ENCODE peak calls at places on chromosomes 12 and 14, in six cellular contexts. One of them, this sample, is unnamed.

GRCh38 chr12:52499836-52500560 is 6.9 kb upstream of the KRT6A start:
- DNase-seq in left lung: no peak
- DNase-seq in SJSA1: no peak
- DNase-seq in endothelial cell of umbilical vein: no peak
- DNase-seq in psoas muscle: no peak
- DNase-seq in hepatocyte: no peak
- DNase-seq in this sample: no peak

GRCh38 chr14:49970474-49971147 is 77.7 kb downstream of the ARF6 start:
- DNase-seq in left lung: no peak
- DNase-seq in SJSA1: no peak
- DNase-seq in endothelial cell of umbilical vein: peak
- DNase-seq in psoas muscle: no peak
- DNase-seq in hepatocyte: peak
- DNase-seq in this sample: no peak

GRCh38 chr12:1197264-1198018 is 206.4 kb downstream of the ERC1 start:
- DNase-seq in left lung: no peak
- DNase-seq in SJSA1: no peak
- DNase-seq in endothelial cell of umbilical vein: no peak
- DNase-seq in psoas muscle: no peak
- DNase-seq in hepatocyte: no peak
- DNase-seq in this sample: no peak

GRCh38 chr12:30304528-30304927 is 391.1 kb downstream of the IPO8 start:
- DNase-seq in left lung: no peak
- DNase-seq in SJSA1: no peak
- DNase-seq in endothelial cell of umbilical vein: no peak
- DNase-seq in psoas muscle: no peak
- DNase-seq in hepatocyte: no peak
- DNase-seq in this sample: no peak

GRCh38 chr14:31449971-31450610 is 7.2 kb downstream of the DTD2 start:
- DNase-seq in left lung: no peak
- DNase-seq in SJSA1: peak
- DNase-seq in endothelial cell of umbilical vein: peak
- DNase-seq in psoas muscle: no peak
- DNase-seq in hepatocyte: peak
- DNase-seq in this sample: no peak

GRCh38 chr14:73788871-73789590 is 62.6 kb upstream of the PTGR2 start:
- DNase-seq in left lung: no peak
- DNase-seq in SJSA1: no peak
- DNase-seq in endothelial cell of umbilical vein: peak
- DNase-seq in psoas muscle: no peak
- DNase-seq in hepatocyte: no peak
- DNase-seq in this sample: peak

GRCh38 chr12:6644257-6644596 is 3.0 kb downstream of the ACRBP start:
- DNase-seq in left lung: no peak
- DNase-seq in SJSA1: no peak
- DNase-seq in endothelial cell of umbilical vein: no peak
- DNase-seq in psoas muscle: no peak
- DNase-seq in hepatocyte: no peak
- DNase-seq in this sample: no peak

GRCh38 chr12:117699118-117699517 is 269.7 kb downstream of the KSR2 start:
- DNase-seq in left lung: no peak
- DNase-seq in SJSA1: no peak
- DNase-seq in endothelial cell of umbilical vein: no peak
- DNase-seq in psoas muscle: no peak
- DNase-seq in hepatocyte: no peak
- DNase-seq in this sample: no peak

GRCh38 chr12:59023861-59024424 is 103.6 kb upstream of the LRIG3 start:
- DNase-seq in left lung: no peak
- DNase-seq in SJSA1: no peak
- DNase-seq in endothelial cell of umbilical vein: no peak
- DNase-seq in psoas muscle: no peak
- DNase-seq in hepatocyte: no peak
- DNase-seq in this sample: no peak

GRCh38 chr12:25054783-25055144 is 105.9 kb upstream of the BCAT1 start:
- DNase-seq in left lung: no peak
- DNase-seq in SJSA1: no peak
- DNase-seq in endothelial cell of umbilical vein: no peak
- DNase-seq in psoas muscle: no peak
- DNase-seq in hepatocyte: no peak
- DNase-seq in this sample: no peak

GRCh38 chr14:69042309-69043006 is 63.4 kb upstream of the ACTN1 start:
- DNase-seq in left lung: no peak
- DNase-seq in SJSA1: no peak
- DNase-seq in endothelial cell of umbilical vein: no peak
- DNase-seq in psoas muscle: no peak
- DNase-seq in hepatocyte: no peak
- DNase-seq in this sample: no peak

GRCh38 chr14:36661506-36662257 is at the start of gene PAX9:
- DNase-seq in left lung: peak
- DNase-seq in SJSA1: peak
- DNase-seq in endothelial cell of umbilical vein: peak
- DNase-seq in psoas muscle: peak
- DNase-seq in hepatocyte: peak
- DNase-seq in this sample: no peak

GRCh38 chr12:100827901-100828520 is 33.4 kb downstream of the ANO4 start:
- DNase-seq in left lung: no peak
- DNase-seq in SJSA1: peak
- DNase-seq in endothelial cell of umbilical vein: peak
- DNase-seq in psoas muscle: no peak
- DNase-seq in hepatocyte: peak
- DNase-seq in this sample: peak

GRCh38 chr14:103126873-103127304 is 3.6 kb downstream of the TNFAIP2 start:
- DNase-seq in left lung: peak
- DNase-seq in SJSA1: no peak
- DNase-seq in endothelial cell of umbilical vein: peak
- DNase-seq in psoas muscle: peak
- DNase-seq in hepatocyte: peak
- DNase-seq in this sample: no peak

GRCh38 chr12:54486173-54486867 is 11.2 kb upstream of the NCKAP1L start:
- DNase-seq in left lung: no peak
- DNase-seq in SJSA1: no peak
- DNase-seq in endothelial cell of umbilical vein: no peak
- DNase-seq in psoas muscle: no peak
- DNase-seq in hepatocyte: no peak
- DNase-seq in this sample: no peak

GRCh38 chr14:87810711-87811110 is 182.3 kb downstream of the GALC start:
- DNase-seq in left lung: no peak
- DNase-seq in SJSA1: no peak
- DNase-seq in endothelial cell of umbilical vein: no peak
- DNase-seq in psoas muscle: no peak
- DNase-seq in hepatocyte: no peak
- DNase-seq in this sample: no peak

GRCh38 chr12:14216405-14217294 is 148.8 kb upstream of the ATF7IP start:
- DNase-seq in left lung: no peak
- DNase-seq in SJSA1: peak
- DNase-seq in endothelial cell of umbilical vein: peak
- DNase-seq in psoas muscle: no peak
- DNase-seq in hepatocyte: no peak
- DNase-seq in this sample: no peak

GRCh38 chr12:52233462-52234141 is 559 bp downstream of the KRT7 start:
- DNase-seq in left lung: no peak
- DNase-seq in SJSA1: no peak
- DNase-seq in endothelial cell of umbilical vein: no peak
- DNase-seq in psoas muscle: no peak
- DNase-seq in hepatocyte: no peak
- DNase-seq in this sample: no peak

GRCh38 chr12:52234226-52234810 is 1.3 kb downstream of the KRT7 start:
- DNase-seq in left lung: no peak
- DNase-seq in SJSA1: no peak
- DNase-seq in endothelial cell of umbilical vein: no peak
- DNase-seq in psoas muscle: no peak
- DNase-seq in hepatocyte: no peak
- DNase-seq in this sample: no peak

GRCh38 chr12:85000766-85001165 is 35.3 kb downstream of the TSPAN19 start:
- DNase-seq in left lung: no peak
- DNase-seq in SJSA1: no peak
- DNase-seq in endothelial cell of umbilical vein: no peak
- DNase-seq in psoas muscle: no peak
- DNase-seq in hepatocyte: no peak
- DNase-seq in this sample: no peak

GRCh38 chr12:131619106-131619642 is 91.7 kb upstream of the SFSWAP start:
- DNase-seq in left lung: no peak
- DNase-seq in SJSA1: no peak
- DNase-seq in endothelial cell of umbilical vein: no peak
- DNase-seq in psoas muscle: no peak
- DNase-seq in hepatocyte: no peak
- DNase-seq in this sample: no peak

GRCh38 chr12:45726594-45727300 is 2.8 kb upstream of the ARID2 start:
- DNase-seq in left lung: peak
- DNase-seq in SJSA1: no peak
- DNase-seq in endothelial cell of umbilical vein: no peak
- DNase-seq in psoas muscle: peak
- DNase-seq in hepatocyte: peak
- DNase-seq in this sample: no peak

GRCh38 chr12:85405781-85406522 is 125.9 kb downstream of the ALX1 start:
- DNase-seq in left lung: no peak
- DNase-seq in SJSA1: no peak
- DNase-seq in endothelial cell of umbilical vein: no peak
- DNase-seq in psoas muscle: no peak
- DNase-seq in hepatocyte: no peak
- DNase-seq in this sample: peak

GRCh38 chr12:7017870-7018349 is 366 bp downstream of the LPCAT3 start:
- DNase-seq in left lung: no peak
- DNase-seq in SJSA1: no peak
- DNase-seq in endothelial cell of umbilical vein: no peak
- DNase-seq in psoas muscle: peak
- DNase-seq in hepatocyte: no peak
- DNase-seq in this sample: peak

GRCh38 chr12:21773799-21774198 is 707 bp downstream of the KCNJ8 start:
- DNase-seq in left lung: no peak
- DNase-seq in SJSA1: no peak
- DNase-seq in endothelial cell of umbilical vein: no peak
- DNase-seq in psoas muscle: no peak
- DNase-seq in hepatocyte: no peak
- DNase-seq in this sample: no peak

GRCh38 chr12:128267651-128268347 is 829 bp downstream of the TMEM132C start:
- DNase-seq in left lung: peak
- DNase-seq in SJSA1: no peak
- DNase-seq in endothelial cell of umbilical vein: no peak
- DNase-seq in psoas muscle: no peak
- DNase-seq in hepatocyte: peak
- DNase-seq in this sample: no peak

GRCh38 chr12:1069846-1070245 is 78.8 kb downstream of the ERC1 start:
- DNase-seq in left lung: no peak
- DNase-seq in SJSA1: no peak
- DNase-seq in endothelial cell of umbilical vein: peak
- DNase-seq in psoas muscle: no peak
- DNase-seq in hepatocyte: no peak
- DNase-seq in this sample: no peak

GRCh38 chr14:61751475-61751989 is 10.7 kb upstream of the SNAPC1 start:
- DNase-seq in left lung: no peak
- DNase-seq in SJSA1: no peak
- DNase-seq in endothelial cell of umbilical vein: no peak
- DNase-seq in psoas muscle: no peak
- DNase-seq in hepatocyte: no peak
- DNase-seq in this sample: no peak

GRCh38 chr14:61749867-61750266 is 12.4 kb upstream of the SNAPC1 start:
- DNase-seq in left lung: no peak
- DNase-seq in SJSA1: no peak
- DNase-seq in endothelial cell of umbilical vein: peak
- DNase-seq in psoas muscle: no peak
- DNase-seq in hepatocyte: peak
- DNase-seq in this sample: no peak

GRCh38 chr14:61747342-61747741 is 14.9 kb upstream of the SNAPC1 start:
- DNase-seq in left lung: no peak
- DNase-seq in SJSA1: no peak
- DNase-seq in endothelial cell of umbilical vein: no peak
- DNase-seq in psoas muscle: no peak
- DNase-seq in hepatocyte: no peak
- DNase-seq in this sample: no peak

GRCh38 chr14:61750708-61751474 is 11.3 kb upstream of the SNAPC1 start:
- DNase-seq in left lung: peak
- DNase-seq in SJSA1: no peak
- DNase-seq in endothelial cell of umbilical vein: peak
- DNase-seq in psoas muscle: peak
- DNase-seq in hepatocyte: peak
- DNase-seq in this sample: no peak

DNA sequence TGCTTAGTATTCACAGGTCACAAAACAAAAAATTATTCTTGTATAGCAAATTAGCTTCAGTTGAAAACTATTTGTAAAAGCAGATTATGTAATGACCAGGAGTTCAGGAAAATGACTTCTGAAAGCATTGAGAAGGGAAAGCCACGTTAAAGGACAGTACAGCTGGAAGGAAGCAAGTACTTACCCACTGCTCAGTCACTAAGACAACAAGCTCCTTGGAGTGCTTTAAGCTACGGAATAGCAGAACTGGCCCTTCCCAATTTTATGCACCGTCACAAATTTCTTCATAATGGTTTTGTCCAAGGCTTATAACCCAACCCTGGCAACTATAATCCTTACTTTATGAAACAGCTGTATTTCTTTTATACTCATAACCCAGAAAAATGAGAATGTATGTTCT is 13.0 kb upstream of the SNAPC1 start:
- DNase-seq in left lung: no peak
- DNase-seq in SJSA1: no peak
- DNase-seq in endothelial cell of umbilical vein: peak
- DNase-seq in psoas muscle: no peak
- DNase-seq in hepatocyte: no peak
- DNase-seq in this sample: no peak
- H3K27ac ChIP-seq in left lung: peak
- H3K27ac ChIP-seq in SJSA1: peak
- H3K27ac ChIP-seq in endothelial cell of umbilical vein: peak
- H3K27ac ChIP-seq in psoas muscle: peak
- H3K27ac ChIP-seq in hepatocyte: peak
- H3K27ac ChIP-seq in this sample: no peak

GRCh38 chr12:108580531-108580930 is 17.4 kb downstream of the TMEM119 start:
- DNase-seq in left lung: no peak
- DNase-seq in SJSA1: no peak
- DNase-seq in endothelial cell of umbilical vein: no peak
- DNase-seq in psoas muscle: no peak
- DNase-seq in hepatocyte: peak
- DNase-seq in this sample: no peak
- H3K27ac ChIP-seq in left lung: no peak
- H3K27ac ChIP-seq in SJSA1: no peak
- H3K27ac ChIP-seq in endothelial cell of umbilical vein: no peak
- H3K27ac ChIP-seq in psoas muscle: no peak
- H3K27ac ChIP-seq in hepatocyte: peak
- H3K27ac ChIP-seq in this sample: no peak

DNA sequence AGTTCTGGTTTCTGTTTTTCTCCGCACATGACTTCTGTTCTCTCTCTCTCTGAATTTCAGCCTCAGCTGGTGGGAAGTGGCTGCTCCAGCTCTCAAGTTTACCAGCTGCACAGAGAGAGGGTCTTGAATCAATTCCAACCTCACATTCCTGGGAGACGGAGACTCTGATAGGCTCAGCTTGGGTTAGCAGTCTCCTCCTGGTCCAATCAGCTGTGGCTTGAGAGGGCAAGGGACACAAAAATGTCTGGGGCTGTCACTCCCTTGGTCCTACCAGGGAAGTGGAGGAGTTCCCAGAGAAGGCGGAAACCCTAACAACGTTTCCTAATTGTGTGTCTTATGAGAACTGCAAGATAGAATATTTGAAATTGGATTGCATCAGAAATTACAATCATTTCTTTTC is 7.1 kb downstream of the CCDC63 start:
- DNase-seq in left lung: no peak
- DNase-seq in SJSA1: no peak
- DNase-seq in endothelial cell of umbilical vein: no peak
- DNase-seq in psoas muscle: no peak
- DNase-seq in hepatocyte: peak
- DNase-seq in this sample: peak
- H3K27ac ChIP-seq in left lung: no peak
- H3K27ac ChIP-seq in SJSA1: no peak
- H3K27ac ChIP-seq in endothelial cell of umbilical vein: no peak
- H3K27ac ChIP-seq in psoas muscle: no peak
- H3K27ac ChIP-seq in hepatocyte: no peak
- H3K27ac ChIP-seq in this sample: no peak

GRCh38 chr14:102050625-102051024 is 36.2 kb downstream of the HSP90AA1 start:
- DNase-seq in left lung: peak
- DNase-seq in SJSA1: no peak
- DNase-seq in endothelial cell of umbilical vein: no peak
- DNase-seq in psoas muscle: peak
- DNase-seq in hepatocyte: no peak
- DNase-seq in this sample: peak
- H3K27ac ChIP-seq in left lung: no peak
- H3K27ac ChIP-seq in SJSA1: no peak
- H3K27ac ChIP-seq in endothelial cell of umbilical vein: no peak
- H3K27ac ChIP-seq in psoas muscle: peak
- H3K27ac ChIP-seq in hepatocyte: no peak
- H3K27ac ChIP-seq in this sample: peak

This sample was measured in SJCRH30.